ENCODE peak calls at places on chromosome 9, in seven cellular contexts. One of them, this sample, is unnamed.

GRCh38 chr9:95127249-95128176 is 190.0 kb downstream of the FANCC start:
- DNase-seq in SK-N-SH: peak
- DNase-seq in GM12892: peak
- DNase-seq in HepG2: peak
- DNase-seq in H1: peak
- DNase-seq in GM12878: no peak
- DNase-seq in K562: peak
- DNase-seq in this sample: peak

GRCh38 chr9:92964981-92965758 is 17.8 kb downstream of the FGD3 start:
- DNase-seq in SK-N-SH: no peak
- DNase-seq in GM12892: no peak
- DNase-seq in HepG2: no peak
- DNase-seq in H1: no peak
- DNase-seq in GM12878: no peak
- DNase-seq in K562: no peak
- DNase-seq in this sample: no peak

GRCh38 chr9:81374881-81375280 is 314.5 kb downstream of the TLE1 start:
- DNase-seq in SK-N-SH: no peak
- DNase-seq in GM12892: no peak
- DNase-seq in HepG2: no peak
- DNase-seq in H1: no peak
- DNase-seq in GM12878: no peak
- DNase-seq in K562: no peak
- DNase-seq in this sample: no peak

GRCh38 chr9:75499812-75500211 is 390.7 kb upstream of the PCSK5 start:
- DNase-seq in SK-N-SH: no peak
- DNase-seq in GM12892: no peak
- DNase-seq in HepG2: no peak
- DNase-seq in H1: no peak
- DNase-seq in GM12878: no peak
- DNase-seq in K562: no peak
- DNase-seq in this sample: no peak

GRCh38 chr9:128512820-128513219 is 8.3 kb downstream of the GLE1 start:
- DNase-seq in SK-N-SH: no peak
- DNase-seq in GM12892: no peak
- DNase-seq in HepG2: no peak
- DNase-seq in H1: no peak
- DNase-seq in GM12878: no peak
- DNase-seq in K562: no peak
- DNase-seq in this sample: no peak

GRCh38 chr9:128493424-128493823 is 11.1 kb upstream of the GLE1 start:
- DNase-seq in SK-N-SH: peak
- DNase-seq in GM12892: no peak
- DNase-seq in HepG2: no peak
- DNase-seq in H1: no peak
- DNase-seq in GM12878: no peak
- DNase-seq in K562: no peak
- DNase-seq in this sample: no peak

GRCh38 chr9:134653259-134654009 is 11.8 kb downstream of the COL5A1 start:
- DNase-seq in SK-N-SH: no peak
- DNase-seq in GM12892: no peak
- DNase-seq in HepG2: no peak
- DNase-seq in H1: no peak
- DNase-seq in GM12878: no peak
- DNase-seq in K562: no peak
- DNase-seq in this sample: no peak

GRCh38 chr9:135077497-135078200 is 9.8 kb upstream of the OLFM1 start:
- DNase-seq in SK-N-SH: no peak
- DNase-seq in GM12892: no peak
- DNase-seq in HepG2: no peak
- DNase-seq in H1: peak
- DNase-seq in GM12878: no peak
- DNase-seq in K562: peak
- DNase-seq in this sample: no peak

GRCh38 chr9:16062542-16063240 is 509.8 kb downstream of the CCDC171 start:
- DNase-seq in SK-N-SH: no peak
- DNase-seq in GM12892: no peak
- DNase-seq in HepG2: no peak
- DNase-seq in H1: no peak
- DNase-seq in GM12878: no peak
- DNase-seq in K562: no peak
- DNase-seq in this sample: no peak

GRCh38 chr9:92615790-92616189 is 54.1 kb downstream of the IPPK start:
- DNase-seq in SK-N-SH: no peak
- DNase-seq in GM12892: no peak
- DNase-seq in HepG2: peak
- DNase-seq in H1: no peak
- DNase-seq in GM12878: no peak
- DNase-seq in K562: no peak
- DNase-seq in this sample: no peak

GRCh38 chr9:91730806-91731205 is 219.2 kb downstream of the ROR2 start:
- DNase-seq in SK-N-SH: no peak
- DNase-seq in GM12892: no peak
- DNase-seq in HepG2: no peak
- DNase-seq in H1: no peak
- DNase-seq in GM12878: no peak
- DNase-seq in K562: no peak
- DNase-seq in this sample: no peak

GRCh38 chr9:36118706-36119105 is 17.8 kb upstream of the GLIPR2 start:
- DNase-seq in SK-N-SH: no peak
- DNase-seq in GM12892: no peak
- DNase-seq in HepG2: no peak
- DNase-seq in H1: no peak
- DNase-seq in GM12878: no peak
- DNase-seq in K562: no peak
- DNase-seq in this sample: no peak

GRCh38 chr9:72952914-72953313 is at the start of gene ALDH1A1:
- DNase-seq in SK-N-SH: no peak
- DNase-seq in GM12892: no peak
- DNase-seq in HepG2: peak
- DNase-seq in H1: no peak
- DNase-seq in GM12878: no peak
- DNase-seq in K562: no peak
- DNase-seq in this sample: no peak

GRCh38 chr9:136697821-136698526 is 10.7 kb upstream of the AGPAT2 start:
- DNase-seq in SK-N-SH: no peak
- DNase-seq in GM12892: no peak
- DNase-seq in HepG2: peak
- DNase-seq in H1: no peak
- DNase-seq in GM12878: no peak
- DNase-seq in K562: no peak
- DNase-seq in this sample: no peak

GRCh38 chr9:79573697-79573976 is 1.9 kb downstream of the TLE4 start:
- DNase-seq in SK-N-SH: no peak
- DNase-seq in GM12892: no peak
- DNase-seq in HepG2: no peak
- DNase-seq in H1: no peak
- DNase-seq in GM12878: no peak
- DNase-seq in K562: no peak
- DNase-seq in this sample: no peak

GRCh38 chr9:19799784-19800183 is 10.9 kb upstream of the SLC24A2 start:
- DNase-seq in SK-N-SH: no peak
- DNase-seq in GM12892: no peak
- DNase-seq in HepG2: no peak
- DNase-seq in H1: no peak
- DNase-seq in GM12878: no peak
- DNase-seq in K562: no peak
- DNase-seq in this sample: no peak

GRCh38 chr9:69931340-69931739 is 110.7 kb downstream of the CFAP95 start:
- DNase-seq in SK-N-SH: no peak
- DNase-seq in GM12892: no peak
- DNase-seq in HepG2: peak
- DNase-seq in H1: no peak
- DNase-seq in GM12878: no peak
- DNase-seq in K562: no peak
- DNase-seq in this sample: no peak

GRCh38 chr9:63859475-63860215 is 1425.4 kb downstream of the FOXD4L5 start:
- DNase-seq in SK-N-SH: peak
- DNase-seq in GM12892: no peak
- DNase-seq in HepG2: peak
- DNase-seq in H1: no peak
- DNase-seq in GM12878: no peak
- DNase-seq in K562: peak
- DNase-seq in this sample: no peak

GRCh38 chr9:3080951-3081350 is 237.1 kb upstream of the PUM3 start:
- DNase-seq in SK-N-SH: no peak
- DNase-seq in GM12892: no peak
- DNase-seq in HepG2: no peak
- DNase-seq in H1: no peak
- DNase-seq in GM12878: no peak
- DNase-seq in K562: no peak
- DNase-seq in this sample: no peak

GRCh38 chr9:121568541-121569265 is 69.1 kb upstream of the GGTA1 start:
- DNase-seq in SK-N-SH: peak
- DNase-seq in GM12892: no peak
- DNase-seq in HepG2: no peak
- DNase-seq in H1: no peak
- DNase-seq in GM12878: no peak
- DNase-seq in K562: no peak
- DNase-seq in this sample: no peak

GRCh38 chr9:77751341-77752091 is 103.4 kb upstream of the GNA14 start:
- DNase-seq in SK-N-SH: peak
- DNase-seq in GM12892: no peak
- DNase-seq in HepG2: peak
- DNase-seq in H1: no peak
- DNase-seq in GM12878: no peak
- DNase-seq in K562: peak
- DNase-seq in this sample: no peak

GRCh38 chr9:33106827-33107621 is 30.6 kb upstream of the SMU1 start:
- DNase-seq in SK-N-SH: no peak
- DNase-seq in GM12892: no peak
- DNase-seq in HepG2: no peak
- DNase-seq in H1: no peak
- DNase-seq in GM12878: no peak
- DNase-seq in K562: no peak
- DNase-seq in this sample: no peak

GRCh38 chr9:13502503-13502902 is 223.0 kb upstream of the MPDZ start:
- DNase-seq in SK-N-SH: no peak
- DNase-seq in GM12892: no peak
- DNase-seq in HepG2: no peak
- DNase-seq in H1: no peak
- DNase-seq in GM12878: no peak
- DNase-seq in K562: no peak
- DNase-seq in this sample: no peak
- TF ChIP-seq TAF1 in SK-N-SH: no peak
- TF ChIP-seq TAF1 in GM12892: no peak
- TF ChIP-seq TAF1 in HepG2: no peak
- TF ChIP-seq TAF1 in H1: no peak
- TF ChIP-seq TAF1 in GM12878: no peak
- TF ChIP-seq TAF1 in K562: no peak
- TF ChIP-seq TAF1 in this sample: no peak

GRCh38 chr9:105251733-105252404 is 7.4 kb downstream of the SLC44A1 start:
- DNase-seq in SK-N-SH: no peak
- DNase-seq in GM12892: no peak
- DNase-seq in HepG2: peak
- DNase-seq in H1: no peak
- DNase-seq in GM12878: no peak
- DNase-seq in K562: no peak
- DNase-seq in this sample: no peak
- TF ChIP-seq TAF1 in SK-N-SH: no peak
- TF ChIP-seq TAF1 in GM12892: no peak
- TF ChIP-seq TAF1 in HepG2: no peak
- TF ChIP-seq TAF1 in H1: no peak
- TF ChIP-seq TAF1 in GM12878: no peak
- TF ChIP-seq TAF1 in K562: no peak
- TF ChIP-seq TAF1 in this sample: no peak

GRCh38 chr9:38372685-38373619 is 19.6 kb upstream of the ALDH1B1 start:
- DNase-seq in SK-N-SH: peak
- DNase-seq in GM12892: no peak
- DNase-seq in HepG2: no peak
- DNase-seq in H1: no peak
- DNase-seq in GM12878: no peak
- DNase-seq in K562: no peak
- DNase-seq in this sample: no peak
- TF ChIP-seq TAF1 in SK-N-SH: no peak
- TF ChIP-seq TAF1 in GM12892: no peak
- TF ChIP-seq TAF1 in HepG2: no peak
- TF ChIP-seq TAF1 in H1: no peak
- TF ChIP-seq TAF1 in GM12878: no peak
- TF ChIP-seq TAF1 in K562: no peak
- TF ChIP-seq TAF1 in this sample: no peak

DNA sequence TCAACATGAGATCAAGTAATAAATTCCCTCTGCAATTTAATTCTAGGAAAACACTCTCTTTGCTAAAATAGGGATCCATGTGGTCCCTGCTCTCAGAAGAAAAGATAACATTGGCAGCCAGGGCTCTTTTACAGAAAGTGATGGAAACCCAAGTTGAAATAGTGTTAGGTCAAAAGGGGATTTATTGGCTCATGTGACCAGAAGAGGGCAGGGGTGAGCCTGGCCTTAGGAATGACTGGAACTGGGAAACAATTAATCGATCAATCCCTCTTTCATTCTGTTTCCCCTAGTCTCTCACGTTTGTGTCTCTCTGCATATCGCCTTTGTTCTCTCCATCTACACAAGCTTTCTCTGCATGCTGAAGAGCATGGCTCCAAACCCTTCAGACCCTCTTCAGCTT is 58.3 kb upstream of the ALDH1B1 start:
- DNase-seq in SK-N-SH: peak
- DNase-seq in GM12892: no peak
- DNase-seq in HepG2: peak
- DNase-seq in H1: no peak
- DNase-seq in GM12878: no peak
- DNase-seq in K562: peak
- DNase-seq in this sample: no peak
- TF ChIP-seq TAF1 in SK-N-SH: no peak
- TF ChIP-seq TAF1 in GM12892: no peak
- TF ChIP-seq TAF1 in HepG2: no peak
- TF ChIP-seq TAF1 in H1: no peak
- TF ChIP-seq TAF1 in GM12878: no peak
- TF ChIP-seq TAF1 in K562: no peak
- TF ChIP-seq TAF1 in this sample: no peak